ENCODE peak calls at places on chromosomes 4 and X, in six cellular contexts. B is H1, N is IMR-90, D is neuronal stem cell, E is H9, A is mesenchymal stem cell. R is an unnamed sample.

GRCh38 chr4:176489001-176489400 is 169.2 kb downstream of the SPCS3 start:
- DNase-seq in D (no peak), A (no peak), N (no peak), E (no peak), B (no peak), R (no peak)

GRCh38 chr4:150224896-150225591 is 146.8 kb downstream of the DCLK2 start:
- DNase-seq in B (no peak), E (no peak), N (peak), D (no peak), A (peak), R (no peak)

GRCh38 chrX:150157291-150157690 is 205.8 kb upstream of the MAMLD1 start:
- DNase-seq in A (no peak), N (no peak), E (no peak), D (no peak), B (no peak), R (no peak)

GRCh38 chrX:109830704-109831206 is 97.7 kb upstream of the ACSL4 start:
- DNase-seq in B (no peak), D (no peak), N (peak), A (peak), E (no peak), R (no peak)

GRCh38 chr4:2385450-2386020 is 32.9 kb downstream of the ZFYVE28 start:
- DNase-seq in N (no peak), D (peak), B (no peak), E (no peak), A (no peak), R (no peak)

GRCh38 chrX:44400588-44400987 is 57.1 kb upstream of the EFHC2 start:
- DNase-seq in N (peak), D (no peak), E (no peak), B (no peak), A (peak), R (peak)

GRCh38 chrX:80578518-80579105 is 158.4 kb downstream of the TENT5D start:
- DNase-seq in E (no peak), B (no peak), N (peak), A (peak), D (no peak), R (peak)

GRCh38 chr4:140135529-140136021 is 18.4 kb downstream of the MAML3 start:
- DNase-seq in A (peak), B (no peak), N (no peak), E (no peak), D (no peak), R (no peak)

GRCh38 chrX:51456246-51456645 is 40.1 kb downstream of the NUDT11 start:
- DNase-seq in D (no peak), A (no peak), N (no peak), B (no peak), E (peak), R (no peak)

GRCh38 chr4:184473515-184474260 is 662 bp downstream of the IRF2 start:
- DNase-seq in A (peak), E (no peak), N (peak), B (peak), D (peak), R (no peak)

GRCh38 chr4:121785479-121785878 is 15.6 kb upstream of the EXOSC9 start:
- DNase-seq in N (no peak), B (no peak), D (no peak), A (no peak), E (no peak), R (no peak)

GRCh38 chrX:1451251-1451675 is 1.4 kb downstream of the ASMTL start:
- DNase-seq in D (no peak), B (no peak), N (no peak), E (peak), A (no peak), R (no peak)

GRCh38 chr4:123956204-123956603 is 559.6 kb downstream of the SPRY1 start:
- DNase-seq in N (no peak), E (no peak), B (no peak), A (no peak), D (no peak), R (no peak)

GRCh38 chr4:123952530-123953274 is 556.1 kb downstream of the SPRY1 start:
- DNase-seq in B (no peak), E (peak), N (peak), D (no peak), A (no peak), R (no peak)

GRCh38 chr4:123955167-123955824 is 558.7 kb downstream of the SPRY1 start:
- DNase-seq in B (no peak), D (no peak), E (no peak), A (no peak), N (no peak), R (no peak)

GRCh38 chr4:123954220-123954619 is 557.6 kb downstream of the SPRY1 start:
- DNase-seq in D (no peak), B (no peak), N (no peak), E (no peak), A (no peak), R (no peak)

GRCh38 chr4:123953556-123953955 is 557.0 kb downstream of the SPRY1 start:
- DNase-seq in N (no peak), A (no peak), B (no peak), D (no peak), E (no peak), R (no peak)
- H2BK120ac ChIP-seq in N (no peak), A (no peak), B (peak), D (no peak), E (no peak), R (no peak)

GRCh38 chr4:85495621-85496020 is 20.7 kb downstream of the ARHGAP24 start:
- DNase-seq in N (no peak), E (no peak), D (no peak), A (no peak), B (no peak), R (no peak)

GRCh38 chr4:85496146-85496849 is 21.3 kb downstream of the ARHGAP24 start:
- DNase-seq in A (peak), B (no peak), N (no peak), D (no peak), E (no peak), R (peak)

GRCh38 chr4:85488416-85488815 is 13.5 kb downstream of the ARHGAP24 start:
- DNase-seq in D (no peak), E (no peak), N (no peak), A (no peak), B (no peak), R (no peak)

GRCh38 chr4:85489273-85489672 is 14.3 kb downstream of the ARHGAP24 start:
- DNase-seq in E (peak), B (no peak), D (no peak), N (peak), A (peak), R (no peak)

GRCh38 chr4:85491527-85491926 is 16.6 kb downstream of the ARHGAP24 start:
- DNase-seq in D (no peak), B (no peak), E (no peak), N (no peak), A (no peak), R (no peak)
- H4K91ac ChIP-seq in D (no peak), B (no peak), E (no peak), N (no peak), A (no peak), R (no peak)

DNA sequence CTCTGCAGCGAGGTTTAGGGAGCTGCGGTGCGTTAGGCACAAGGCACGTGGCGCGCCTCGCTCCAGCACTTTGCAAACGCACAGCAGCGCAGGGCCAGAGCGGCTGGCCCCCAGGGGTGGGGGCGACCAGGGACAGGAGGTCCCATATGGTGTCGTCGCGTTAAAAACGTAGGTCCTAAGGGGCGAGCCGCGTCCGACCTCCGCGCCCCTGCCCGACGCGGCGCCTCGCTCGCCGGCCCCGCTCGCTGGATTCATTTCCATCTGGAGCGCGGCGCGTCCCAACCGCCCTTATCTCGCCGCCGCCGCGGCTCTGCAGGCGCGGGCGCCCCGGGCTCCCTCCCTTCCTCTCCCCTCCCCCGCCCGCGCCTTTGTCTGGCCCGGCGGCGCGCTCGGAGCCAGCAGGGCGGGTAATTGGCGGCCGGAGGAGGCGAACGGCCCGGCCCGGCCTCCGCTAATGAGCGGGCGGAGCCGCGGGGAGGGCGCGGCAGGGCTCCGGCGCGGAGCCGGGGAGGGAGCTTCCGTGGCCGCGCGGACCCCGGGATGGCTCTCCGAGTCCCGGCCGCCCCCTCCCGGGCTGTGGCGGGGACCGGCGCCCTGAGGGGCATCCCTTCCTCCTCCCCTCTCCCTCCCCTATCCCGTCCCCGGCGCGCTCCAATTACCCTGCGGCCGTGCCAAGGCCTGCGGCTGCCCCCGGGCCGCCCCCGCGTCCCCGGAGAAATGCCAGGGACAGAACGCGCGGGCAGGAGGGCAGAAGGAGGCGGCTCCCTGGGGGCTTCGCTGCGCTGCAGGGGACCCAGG is 409.0 kb downstream of the BCOR start:
- DNase-seq in A (peak), B (peak), E (peak), N (peak), D (peak), R (peak)
- H3K14ac ChIP-seq in A (no peak), B (no peak), E (peak), N (no peak), D (peak), R (peak)

GRCh38 chr4:87532907-87533306 is 3.7 kb upstream of the SPARCL1 start:
- DNase-seq in D (no peak), A (no peak), E (no peak), N (no peak), B (no peak), R (no peak)

GRCh38 chr4:87532109-87532508 is 2.9 kb upstream of the SPARCL1 start:
- DNase-seq in B (no peak), E (no peak), D (no peak), N (no peak), A (no peak), R (no peak)

GRCh38 chr4:87529187-87529586 is at the start of gene SPARCL1:
- DNase-seq in E (no peak), A (no peak), N (no peak), D (no peak), B (no peak), R (no peak)

GRCh38 chr4:87527446-87528240 is 1.5 kb downstream of the SPARCL1 start:
- DNase-seq in A (no peak), N (no peak), D (no peak), B (no peak), E (no peak), R (no peak)

GRCh38 chr4:87530868-87531267 is 1.7 kb upstream of the SPARCL1 start:
- DNase-seq in N (peak), E (no peak), B (no peak), D (no peak), A (no peak), R (no peak)
- H2BK120ac ChIP-seq in N (no peak), E (no peak), B (no peak), D (no peak), A (no peak), R (no peak)

GRCh38 chr4:52103314-52103713 is 52.2 kb downstream of the SPATA18 start:
- DNase-seq in D (peak), N (no peak), E (no peak), A (peak), B (no peak), R (no peak)
- H4K91ac ChIP-seq in D (no peak), N (no peak), E (no peak), A (no peak), B (no peak), R (no peak)

GRCh38 chr4:125732682-125733081 is 417.9 kb downstream of the FAT4 start:
- DNase-seq in D (no peak), A (no peak), N (no peak), E (no peak), B (no peak), R (no peak)

GRCh38 chr4:125727931-125728330 is 413.2 kb downstream of the FAT4 start:
- DNase-seq in E (no peak), A (peak), D (no peak), N (peak), B (no peak), R (no peak)

GRCh38 chr4:125726121-125726520 is 411.4 kb downstream of the FAT4 start:
- DNase-seq in N (no peak), D (no peak), E (no peak), A (no peak), B (no peak), R (no peak)

GRCh38 chr4:125734504-125734903 is 419.7 kb downstream of the FAT4 start:
- DNase-seq in A (no peak), E (no peak), B (no peak), N (no peak), D (no peak), R (no peak)

DNA sequence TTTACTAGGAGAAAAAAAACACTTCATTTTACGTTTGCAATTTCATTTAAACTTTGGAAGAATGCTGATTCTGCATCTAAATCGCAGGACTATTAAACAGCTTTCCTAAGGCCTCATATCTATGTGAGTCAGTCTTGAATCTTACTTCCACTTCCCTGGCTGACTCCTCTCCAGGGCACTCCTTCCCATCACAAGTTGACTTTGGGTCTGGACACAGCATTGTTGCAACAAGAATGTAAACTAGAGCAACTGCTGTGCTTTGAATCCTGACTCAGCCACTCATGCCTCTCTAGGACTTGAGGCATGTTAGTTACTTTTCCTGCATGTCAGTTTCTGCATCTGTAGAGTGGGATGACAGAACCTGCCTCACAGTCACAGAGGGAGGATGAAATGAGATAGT is 413.8 kb downstream of the FAT4 start:
- DNase-seq in B (no peak), D (no peak), N (peak), A (peak), E (no peak), R (peak)
- H3K14ac ChIP-seq in B (no peak), D (no peak), N (no peak), A (no peak), E (no peak), R (no peak)

GRCh38 chrX:9204560-9204959 is 170.6 kb upstream of the FAM9B start:
- DNase-seq in E (no peak), B (no peak), N (peak), A (peak), D (no peak), R (no peak)
- H2BK120ac ChIP-seq in E (no peak), B (no peak), N (no peak), A (no peak), D (no peak), R (no peak)

DNA sequence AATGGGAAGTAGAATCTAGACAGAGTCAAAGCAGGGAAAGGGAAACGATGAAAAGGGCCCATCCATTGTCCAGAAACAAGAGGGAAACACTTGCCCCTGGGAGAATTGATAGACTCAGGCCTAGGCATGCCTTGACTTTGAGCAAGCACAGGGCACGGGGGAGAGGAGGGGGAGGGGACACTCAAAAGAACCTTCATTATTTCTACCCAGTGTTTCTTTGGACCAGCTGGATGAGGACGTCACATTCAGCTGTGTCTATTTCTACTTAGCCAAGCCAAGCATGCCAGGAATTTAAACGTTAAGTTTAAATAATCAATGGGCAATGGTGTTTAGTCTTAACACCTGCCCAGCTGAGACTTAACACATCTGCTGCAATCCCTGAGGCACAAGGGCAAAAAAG is 50.4 kb downstream of the SCD5 start:
- DNase-seq in D (no peak), A (peak), N (peak), B (no peak), E (no peak), R (no peak)
- H4K91ac ChIP-seq in D (no peak), A (no peak), N (peak), B (no peak), E (no peak), R (no peak)

GRCh38 chr4:5999830-6000365 is 18.3 kb downstream of the C4orf50 start:
- DNase-seq in A (no peak), N (no peak), D (no peak), B (no peak), E (no peak), R (no peak)
- H3K14ac ChIP-seq in A (no peak), N (no peak), D (no peak), B (no peak), E (no peak), R (no peak)

GRCh38 chr4:87030606-87031441 is 96.0 kb downstream of the AFF1 start:
- DNase-seq in A (peak), E (no peak), N (peak), D (no peak), B (no peak), R (no peak)

GRCh38 chr4:87033902-87034301 is 99.1 kb downstream of the AFF1 start:
- DNase-seq in N (no peak), A (no peak), E (peak), B (no peak), D (no peak), R (no peak)

GRCh38 chr4:87034527-87034926 is 99.7 kb downstream of the AFF1 start:
- DNase-seq in E (no peak), N (no peak), A (no peak), D (no peak), B (no peak), R (no peak)

GRCh38 chr4:87031946-87032345 is 97.1 kb downstream of the AFF1 start:
- DNase-seq in N (no peak), B (no peak), E (no peak), A (no peak), D (no peak), R (no peak)

GRCh38 chr4:87032884-87033533 is 98.2 kb downstream of the AFF1 start:
- DNase-seq in A (peak), B (no peak), E (no peak), N (peak), D (no peak), R (no peak)
- H2BK120ac ChIP-seq in A (no peak), B (no peak), E (no peak), N (no peak), D (no peak), R (no peak)

R was measured in trophoblast cell.